ENCODE peak calls at places on chromosomes 4 and X, in seven cellular contexts. T is colonic mucosa; W is CD4-positive, CD25-positive, alpha-beta regulatory T cell; I is heart right ventricle; O is neural progenitor cell; X is mammary epithelial cell; K is K562. D is an unnamed sample.

GRCh38 chr4:86014599-86014998 is 345.3 kb downstream of the MAPK10 start:
- DNase-seq in X (no peak), O (no peak), K (no peak), I (no peak), W (no peak), T (no peak), D (no peak)

GRCh38 chr4:151099976-151100417 is 569 bp downstream of the RPS3A start:
- DNase-seq in T (no peak), X (peak), K (no peak), O (no peak), I (no peak), W (no peak), D (no peak)

GRCh38 chr4:114782842-114783595 is 184.4 kb downstream of the UGT8 start:
- DNase-seq in O (peak), I (no peak), X (no peak), T (no peak), K (no peak), W (no peak), D (no peak)

GRCh38 chr4:182133033-182133432 is 110.2 kb upstream of the TENM3 start:
- DNase-seq in O (no peak), I (no peak), T (no peak), K (no peak), X (no peak), W (no peak), D (no peak)

GRCh38 chr4:150337709-150338108 is 244.2 kb upstream of the MAB21L2 start:
- DNase-seq in I (no peak), W (no peak), T (no peak), X (no peak), O (no peak), K (no peak), D (no peak)

GRCh38 chr4:153260553-153261306 is 56.5 kb downstream of the TRIM2 start:
- DNase-seq in K (no peak), O (no peak), X (no peak), T (peak), W (no peak), I (no peak), D (no peak)

GRCh38 chrX:46865281-46865680 is 28.4 kb downstream of the RP2 start:
- DNase-seq in T (no peak), O (no peak), K (no peak), W (no peak), I (no peak), X (no peak), D (no peak)

GRCh38 chr4:160276785-160277325 is 1174.0 kb downstream of the RAPGEF2 start:
- DNase-seq in T (no peak), O (peak), X (no peak), W (no peak), K (no peak), I (no peak), D (no peak)

GRCh38 chr4:186134254-186134653 is 29.8 kb downstream of the FAM149A start:
- DNase-seq in I (no peak), O (no peak), K (no peak), T (no peak), W (no peak), X (no peak), D (peak)

GRCh38 chr4:171851295-171851694 is 38.1 kb downstream of the GALNTL6 start:
- DNase-seq in O (no peak), W (no peak), K (no peak), T (no peak), X (no peak), I (no peak), D (no peak)

GRCh38 chr4:52260507-52261302 is 209.6 kb downstream of the SPATA18 start:
- DNase-seq in I (peak), W (no peak), T (no peak), X (no peak), K (no peak), O (no peak), D (no peak)

GRCh38 chr4:11485926-11486325 is 57.2 kb upstream of the HS3ST1 start:
- DNase-seq in T (no peak), I (no peak), O (no peak), K (no peak), W (no peak), X (no peak), D (no peak)

GRCh38 chr4:53116959-53117358 is 248.9 kb downstream of the SCFD2 start:
- DNase-seq in K (no peak), W (no peak), O (no peak), X (peak), I (no peak), T (no peak), D (no peak)

GRCh38 chrX:78307665-78308064 is 19.7 kb downstream of the CYSLTR1 start:
- DNase-seq in K (no peak), T (no peak), X (no peak), I (no peak), W (no peak), O (no peak), D (no peak)

GRCh38 chrX:35726176-35726575 is 72.0 kb upstream of the MAGEB16 start:
- DNase-seq in T (no peak), I (no peak), O (no peak), X (peak), W (no peak), K (no peak), D (no peak)

GRCh38 chr4:82017680-82018079 is 356.1 kb downstream of the HNRNPD start:
- DNase-seq in K (peak), W (no peak), O (peak), I (no peak), T (no peak), X (peak), D (no peak)

GRCh38 chrX:2828404-2829065 is at the start of gene GYG2:
- DNase-seq in X (no peak), W (no peak), T (peak), I (no peak), K (peak), O (peak), D (no peak)

GRCh38 chrX:154727418-154728323 is 23.2 kb downstream of the GAB3 start:
- DNase-seq in W (no peak), O (no peak), T (no peak), X (peak), I (peak), K (no peak), D (no peak)

GRCh38 chrX:1451676-1452496 is 823 bp downstream of the ASMTL start:
- DNase-seq in I (peak), T (peak), X (no peak), W (no peak), O (peak), K (no peak), D (no peak)

GRCh38 chrX:1453390-1453783 is 678 bp upstream of the ASMTL start:
- DNase-seq in X (no peak), T (no peak), I (no peak), O (no peak), K (no peak), W (peak), D (no peak)

GRCh38 chrX:1453951-1454785 is 1.5 kb upstream of the ASMTL start:
- DNase-seq in K (peak), T (peak), O (peak), X (peak), I (peak), W (peak), D (no peak)

GRCh38 chrX:1451251-1451675 is 1.4 kb downstream of the ASMTL start:
- DNase-seq in O (no peak), X (no peak), K (no peak), W (no peak), I (no peak), T (no peak), D (no peak)

DNA sequence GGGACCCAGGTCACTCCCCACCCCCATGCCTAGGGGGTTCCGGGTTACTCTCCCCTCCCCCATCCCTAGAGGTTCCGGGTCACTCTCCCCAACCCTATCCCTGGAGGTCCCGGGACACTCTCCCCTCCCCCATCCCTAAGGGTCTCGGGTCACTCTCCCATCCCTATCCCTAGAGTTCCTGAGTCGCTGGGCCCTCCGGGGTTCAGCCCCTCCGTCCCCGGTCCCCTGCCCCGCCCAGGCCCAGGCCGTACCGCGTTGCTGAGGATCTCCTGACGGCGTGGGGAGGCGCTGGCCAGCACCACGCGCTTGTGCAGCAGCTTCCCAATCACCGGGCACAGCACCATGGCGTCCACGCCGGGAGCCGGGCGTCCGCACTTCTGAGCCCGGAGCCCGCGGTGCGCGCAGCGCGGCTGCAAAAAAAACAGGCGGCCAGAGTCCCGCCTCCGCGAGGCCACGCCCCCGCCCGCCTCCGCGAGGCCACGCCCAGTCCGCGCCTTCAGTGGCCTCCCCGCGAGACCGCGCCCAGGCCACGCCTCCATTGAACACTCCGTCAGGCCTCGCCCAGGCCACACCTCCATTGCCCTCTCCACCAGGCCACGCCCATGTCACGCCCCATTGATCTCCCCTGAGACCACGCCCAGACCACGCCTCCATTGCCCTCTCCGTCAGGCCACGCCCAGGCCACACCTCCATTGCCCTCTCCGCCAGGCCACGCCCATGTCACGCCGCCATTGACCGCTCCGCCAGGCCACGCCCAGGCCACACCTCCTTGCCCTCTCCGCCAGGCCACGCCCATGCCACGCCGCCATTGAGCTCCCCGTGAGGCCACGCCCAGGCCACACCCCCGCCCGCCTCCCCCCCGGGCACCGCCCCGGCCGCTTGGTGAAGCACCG is at the start of gene ASMTL:
- DNase-seq in X (peak), T (peak), W (peak), I (peak), O (peak), K (peak), D (no peak)
- H3K27ac ChIP-seq in X (peak), T (peak), W (peak), I (peak), O (peak), K (peak), D (peak)

GRCh38 chr4:110781944-110782343 is 159.1 kb upstream of the PITX2 start:
- DNase-seq in X (no peak), I (no peak), O (no peak), T (no peak), K (no peak), W (no peak), D (no peak)

GRCh38 chr4:110780538-110780937 is 157.7 kb upstream of the PITX2 start:
- DNase-seq in K (no peak), I (no peak), W (no peak), X (no peak), T (no peak), O (no peak), D (no peak)

GRCh38 chr4:110778526-110778925 is 155.6 kb upstream of the PITX2 start:
- DNase-seq in T (no peak), X (no peak), O (no peak), I (no peak), W (no peak), K (no peak), D (no peak)
- H3K27ac ChIP-seq in T (no peak), X (no peak), O (no peak), I (no peak), W (no peak), K (no peak), D (no peak)

DNA sequence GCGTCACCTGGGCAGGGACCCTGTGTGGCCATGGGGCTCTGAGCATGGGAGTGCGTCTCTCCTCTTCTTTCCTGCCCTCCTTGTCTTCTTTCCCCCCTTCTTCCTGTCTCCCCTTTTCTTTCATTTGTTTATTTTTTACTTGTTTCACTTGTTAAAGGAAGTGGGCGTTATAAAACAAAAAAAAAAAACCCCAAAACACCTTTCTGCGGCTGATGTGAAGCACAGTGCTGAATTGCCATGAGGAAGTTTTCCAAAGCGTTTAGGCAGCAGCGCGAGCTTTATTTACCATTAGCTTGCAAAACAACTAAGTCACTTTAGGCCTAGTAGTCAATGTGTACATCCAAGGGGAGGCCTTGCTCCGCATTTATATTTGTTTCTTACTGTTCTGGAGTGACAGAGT is 57.0 kb downstream of the NOP14 start:
- DNase-seq in I (no peak), O (no peak), K (no peak), X (no peak), T (no peak), W (no peak), D (no peak)
- H3K27ac ChIP-seq in I (no peak), O (no peak), K (no peak), X (no peak), T (no peak), W (no peak), D (no peak)

DNA sequence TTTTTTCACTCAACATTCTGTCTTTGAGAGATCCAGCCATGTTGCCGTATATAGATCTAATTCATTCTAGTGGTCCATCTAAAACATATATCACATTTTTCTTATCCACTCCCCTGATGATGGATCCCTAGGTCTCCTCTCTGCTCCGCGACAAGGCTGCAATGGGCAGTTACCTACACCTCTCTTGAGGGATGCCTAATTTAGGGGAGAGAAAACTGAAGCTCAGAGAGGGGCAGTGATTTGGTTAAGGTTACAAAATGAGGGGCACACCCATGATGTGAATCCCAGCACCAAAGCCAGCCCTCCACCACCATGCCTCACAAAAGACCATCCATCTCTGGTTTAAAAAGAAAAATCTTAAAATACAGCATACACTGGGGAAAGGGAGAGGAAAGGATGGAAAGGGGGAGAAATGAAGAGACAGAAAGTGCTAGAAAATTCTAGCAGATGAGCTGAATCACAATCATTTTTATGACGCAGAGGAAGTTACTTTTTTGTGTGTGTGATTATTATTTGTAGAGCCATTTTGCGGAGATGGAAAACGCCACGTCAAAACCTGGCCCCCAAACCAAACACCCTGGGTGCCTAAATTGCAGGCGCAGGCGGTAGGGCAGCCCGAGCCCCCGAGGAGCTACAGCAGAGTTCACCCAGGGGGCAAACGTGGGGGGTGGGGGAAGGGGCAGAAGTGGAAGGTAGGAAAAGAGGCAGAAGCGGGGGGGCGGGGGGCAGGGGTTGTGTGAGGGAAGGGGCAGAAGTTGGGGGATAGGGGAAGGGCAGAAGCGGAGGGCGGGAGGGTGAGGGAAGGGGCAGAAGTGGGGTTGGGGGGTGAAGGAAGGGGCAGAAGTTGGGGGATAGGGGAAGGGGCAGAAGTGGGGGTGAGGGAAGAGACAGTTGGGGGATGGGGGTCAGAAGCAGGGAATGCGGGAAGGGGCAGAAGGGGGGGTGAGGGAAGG is 1.3 kb upstream of the TSPYL2 start:
- DNase-seq in K (no peak), I (no peak), T (no peak), X (no peak), O (peak), W (peak), D (no peak)
- H3K27ac ChIP-seq in K (no peak), I (peak), T (no peak), X (no peak), O (no peak), W (peak), D (peak)

GRCh38 chr4:41550308-41550707 is 12.4 kb downstream of the LIMCH1 start:
- DNase-seq in K (no peak), O (no peak), W (no peak), I (no peak), T (no peak), X (no peak), D (no peak)
- H3K27ac ChIP-seq in K (no peak), O (no peak), W (no peak), I (peak), T (no peak), X (no peak), D (no peak)

D was measured in caudate nucleus.